ENCODE peak calls at places on chromosomes 1 and 21, in six cellular contexts. R is neuronal stem cell, Z is H9, E is H1, B is IMR-90, U is trophoblast cell. G is an unnamed sample. For H3K79me1, the result is how much of the 10 kb centered on the place peaks cover.

GRCh38 chr1:230145953-230146476 is 79.0 kb downstream of the GALNT2 start:
- DNase-seq in R (no peak), B (no peak), E (no peak), Z (no peak), U (no peak), G (no peak)

GRCh38 chr1:186102559-186103148 is 272.4 kb downstream of the TPR start:
- DNase-seq in R (no peak), B (peak), U (peak), E (no peak), Z (no peak), G (peak)

GRCh38 chr1:94817697-94818096 is 2.5 kb upstream of the SLC44A3 start:
- DNase-seq in B (no peak), R (no peak), Z (no peak), E (no peak), U (no peak), G (no peak)

GRCh38 chr1:26165126-26165892 is 3.5 kb downstream of the C1orf232 start:
- DNase-seq in U (no peak), E (no peak), B (peak), Z (no peak), R (no peak), G (peak)

GRCh38 chr21:36076878-36077658 is 7.2 kb downstream of the CBR1 start:
- DNase-seq in R (no peak), U (no peak), E (no peak), B (no peak), Z (no peak), G (no peak)

GRCh38 chr1:221800831-221801610 is 59.1 kb upstream of the DUSP10 start:
- DNase-seq in R (no peak), U (no peak), Z (no peak), E (peak), B (no peak), G (no peak)

GRCh38 chr1:214833357-214833756 is 230.4 kb downstream of the CENPF start:
- DNase-seq in B (peak), Z (no peak), U (peak), R (no peak), E (no peak), G (peak)

GRCh38 chr1:41274827-41275519 is 32.9 kb upstream of the SCMH1 start:
- DNase-seq in B (no peak), Z (no peak), E (no peak), R (no peak), U (peak), G (no peak)

GRCh38 chr1:96472471-96472870 is 249.1 kb upstream of the PTBP2 start:
- DNase-seq in R (no peak), U (no peak), B (peak), E (no peak), Z (no peak), G (peak)

GRCh38 chr1:204565617-204566582 is 49.7 kb downstream of the MDM4 start:
- DNase-seq in R (peak), Z (peak), U (peak), B (peak), E (no peak), G (peak)

GRCh38 chr1:174870319-174870718 is 129.4 kb upstream of the CACYBP start:
- DNase-seq in Z (no peak), B (no peak), E (no peak), R (no peak), U (no peak), G (no peak)

GRCh38 chr1:241610056-241610815 is 29.9 kb downstream of the CHML start:
- DNase-seq in U (no peak), R (peak), B (peak), E (no peak), Z (no peak), G (peak)

GRCh38 chr1:7322912-7323311 is 448.2 kb upstream of the VAMP3 start:
- DNase-seq in Z (no peak), R (no peak), E (no peak), U (no peak), B (no peak), G (no peak)

GRCh38 chr1:28835237-28835650 is 23.3 kb downstream of the OPRD1 start:
- DNase-seq in U (no peak), B (no peak), R (no peak), E (no peak), Z (no peak), G (no peak)

GRCh38 chr1:8283058-8283884 is 34.6 kb upstream of the SLC45A1 start:
- DNase-seq in B (no peak), U (peak), E (no peak), Z (no peak), R (no peak), G (peak)

GRCh38 chr1:164754088-164754600 is 195.2 kb downstream of the PBX1 start:
- DNase-seq in U (no peak), Z (no peak), E (no peak), R (no peak), B (peak), G (no peak)

GRCh38 chr1:12341667-12342066 is 111.8 kb downstream of the VPS13D start:
- DNase-seq in E (no peak), B (no peak), R (no peak), U (no peak), Z (no peak), G (no peak)

GRCh38 chr1:31937300-31938183 is 626 bp downstream of the PTP4A2 start:
- DNase-seq in R (no peak), B (peak), Z (peak), E (peak), U (peak), G (peak)

GRCh38 chr1:174222166-174222949 is 63.0 kb downstream of the RABGAP1L start:
- DNase-seq in Z (no peak), E (no peak), R (no peak), B (peak), U (peak), G (peak)

GRCh38 chr21:46126321-46127238 is 28.7 kb downstream of the COL6A2 start:
- DNase-seq in R (no peak), E (peak), Z (peak), B (no peak), U (no peak), G (no peak)

GRCh38 chr1:74426208-74426932 is 86.0 kb downstream of the LRRC53 start:
- DNase-seq in E (no peak), B (peak), R (no peak), Z (no peak), U (no peak), G (no peak)

GRCh38 chr21:30249936-30250335 is 32.8 kb downstream of the KRTAP24-1 start:
- DNase-seq in B (no peak), Z (no peak), R (no peak), E (no peak), U (no peak), G (no peak)

GRCh38 chr1:27491748-27492700 is 2.1 kb upstream of the WASF2 start:
- DNase-seq in U (no peak), Z (no peak), E (no peak), B (no peak), R (no peak), G (no peak)

GRCh38 chr1:78049396-78049795 is 3.6 kb downstream of the GIPC2 start:
- DNase-seq in B (no peak), R (no peak), E (no peak), Z (no peak), U (no peak), G (no peak)

GRCh38 chr1:153577624-153578051 is 12.0 kb upstream of the S100A2 start:
- DNase-seq in U (no peak), E (no peak), B (no peak), Z (no peak), R (no peak), G (no peak)

GRCh38 chr21:25936776-25937175 is 202.0 kb downstream of the GABPA start:
- DNase-seq in R (no peak), B (peak), E (no peak), U (no peak), Z (no peak), G (peak)

GRCh38 chr1:50949286-50949982 is 10.6 kb downstream of the FAF1 start:
- DNase-seq in E (no peak), B (no peak), R (no peak), U (peak), Z (no peak), G (no peak)

GRCh38 chr1:92291372-92291999 is 7.3 kb downstream of the GLMN start:
- DNase-seq in B (peak), E (no peak), Z (no peak), R (no peak), U (peak), G (peak)

GRCh38 chr1:44531785-44532566 is 126.9 kb downstream of the RNF220 start:
- DNase-seq in Z (no peak), R (no peak), U (peak), B (peak), E (no peak), G (peak)
- H2BK120ac ChIP-seq in Z (no peak), R (no peak), U (no peak), B (no peak), E (no peak), G (no peak)

GRCh38 chr1:213444224-213444623 is 393.2 kb downstream of the RPS6KC1 start:
- DNase-seq in U (no peak), B (no peak), R (no peak), Z (no peak), E (no peak), G (no peak)
- H3K14ac ChIP-seq in U (no peak), B (no peak), R (no peak), Z (no peak), E (no peak), G (no peak)

GRCh38 chr1:247334378-247335133 is 2.9 kb upstream of the ZNF496 start:
- DNase-seq in B (no peak), Z (no peak), E (no peak), U (no peak), R (no peak), G (no peak)

GRCh38 chr1:247337250-247337746 is 5.6 kb upstream of the ZNF496 start:
- DNase-seq in B (peak), Z (no peak), R (no peak), E (no peak), U (no peak), G (no peak)

GRCh38 chr1:247336390-247336789 is 4.7 kb upstream of the ZNF496 start:
- DNase-seq in E (no peak), Z (no peak), U (no peak), B (no peak), R (no peak), G (no peak)

GRCh38 chr1:247338723-247339270 is 7.1 kb upstream of the ZNF496 start:
- DNase-seq in U (no peak), R (no peak), B (peak), Z (no peak), E (no peak), G (no peak)

GRCh38 chr1:247335871-247336270 is 4.2 kb upstream of the ZNF496 start:
- DNase-seq in U (no peak), Z (peak), R (no peak), B (no peak), E (no peak), G (no peak)
- H3K79me1 ChIP-seq in U (under half), Z (under half), R (under half), B (half or more), E (under half), G (under half)

GRCh38 chr1:49026230-49026811 is 249.6 kb upstream of the BEND5 start:
- DNase-seq in U (no peak), R (no peak), Z (no peak), B (no peak), E (no peak), G (no peak)
- H2BK120ac ChIP-seq in U (no peak), R (no peak), Z (no peak), B (no peak), E (no peak), G (no peak)

DNA sequence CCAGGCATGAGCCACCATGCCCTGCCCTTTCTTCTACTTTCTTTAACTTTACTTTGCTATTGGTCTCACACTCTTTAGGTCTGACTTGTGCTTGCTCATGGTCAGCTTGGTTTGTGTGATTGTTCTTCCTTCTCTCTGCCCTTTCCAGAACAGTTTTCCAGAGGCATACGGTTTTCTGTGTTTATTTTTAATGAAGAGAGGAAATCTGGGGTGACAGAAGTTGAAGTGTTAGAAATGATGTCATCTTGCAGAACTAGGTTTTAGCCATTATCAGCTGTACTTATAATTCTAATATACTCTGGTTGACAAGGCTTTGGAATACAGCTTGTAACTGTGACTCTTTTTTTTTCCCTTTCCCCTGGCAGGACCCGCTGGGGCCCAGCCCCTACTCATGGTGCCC is 14.4 kb downstream of the AGO3 start:
- DNase-seq in U (no peak), R (no peak), E (no peak), B (no peak), Z (no peak), G (peak)
- H3K14ac ChIP-seq in U (no peak), R (no peak), E (no peak), B (peak), Z (no peak), G (no peak)

DNA sequence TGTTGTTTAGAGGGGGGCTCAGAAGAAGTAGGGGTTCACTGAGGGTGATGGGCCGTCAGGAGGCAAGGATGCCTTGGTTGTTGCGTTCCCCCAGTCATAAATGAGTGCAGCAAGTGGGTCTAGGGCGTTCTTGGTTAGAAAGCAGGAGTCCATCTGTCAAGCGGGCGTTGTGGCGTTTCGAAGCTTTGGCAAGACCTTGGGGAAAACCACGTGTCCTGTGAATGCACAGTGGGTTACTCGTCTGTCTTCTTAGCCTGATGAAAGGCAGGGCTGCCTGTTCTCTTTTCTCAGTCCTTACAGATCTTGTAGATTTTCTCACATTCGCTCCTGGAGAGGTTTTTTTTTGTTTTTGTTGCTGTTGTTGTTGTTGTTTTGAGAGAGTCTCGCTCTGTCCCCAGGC is 6.3 kb upstream of the ZNF496 start:
- DNase-seq in R (no peak), E (no peak), U (no peak), B (no peak), Z (no peak), G (no peak)
- H3K79me1 ChIP-seq in R (under half), E (under half), U (under half), B (half or more), Z (under half), G (under half)

GRCh38 chr1:225903623-225904022 is 14.7 kb upstream of the LEFTY1 start:
- DNase-seq in E (no peak), Z (no peak), B (no peak), U (no peak), R (no peak), G (no peak)

GRCh38 chr1:225896937-225897549 is 8.1 kb upstream of the LEFTY1 start:
- DNase-seq in Z (no peak), B (peak), E (no peak), U (no peak), R (no peak), G (peak)

GRCh38 chr1:225897595-225898514 is 8.9 kb upstream of the LEFTY1 start:
- DNase-seq in Z (no peak), U (no peak), E (no peak), R (no peak), B (no peak), G (no peak)

GRCh38 chr1:225899044-225899925 is 10.3 kb upstream of the LEFTY1 start:
- DNase-seq in E (peak), U (no peak), R (no peak), Z (peak), B (no peak), G (no peak)
- H2BK120ac ChIP-seq in E (peak), U (no peak), R (no peak), Z (no peak), B (no peak), G (no peak)

GRCh38 chr1:17209446-17209845 is 4.5 kb downstream of the PADI1 start:
- DNase-seq in U (no peak), R (no peak), Z (no peak), E (no peak), B (no peak), G (no peak)

GRCh38 chr1:17208546-17208945 is 3.6 kb downstream of the PADI1 start:
- DNase-seq in U (no peak), B (no peak), Z (no peak), R (no peak), E (no peak), G (no peak)

GRCh38 chr1:17207540-17207939 is 2.6 kb downstream of the PADI1 start:
- DNase-seq in B (no peak), Z (no peak), U (no peak), R (no peak), E (no peak), G (no peak)

GRCh38 chr1:17207046-17207445 is 2.1 kb downstream of the PADI1 start:
- DNase-seq in B (no peak), R (no peak), U (peak), E (no peak), Z (no peak), G (peak)

GRCh38 chr1:17207966-17208418 is 3.1 kb downstream of the PADI1 start:
- DNase-seq in R (no peak), E (no peak), Z (no peak), U (peak), B (peak), G (peak)
- H3K14ac ChIP-seq in R (no peak), E (no peak), Z (no peak), U (no peak), B (peak), G (no peak)

G was measured in mesenchymal stem cell.